ENCODE peak calls at places on chromosome 6, in four cellular contexts. One of them, this sample, is unnamed.
A peak's percentile ranks its signal among the peaks of the same experiment; 100 is the strongest.

GRCh38 chr6:3527797-3528067 is 70.9 kb upstream of the SLC22A23 start:
- DNase-seq in tibial artery: no peak
- DNase-seq in GM10248: no peak
- DNase-seq in uterus: no peak
- DNase-seq in this sample: no peak

GRCh38 chr6:118712955-118713354 is 61.6 kb upstream of the CEP85L start:
- DNase-seq in tibial artery: no peak
- DNase-seq in GM10248: no peak
- DNase-seq in uterus: no peak
- DNase-seq in this sample: no peak

GRCh38 chr6:10655508-10656055 is 38.8 kb downstream of the C6orf52 start:
- DNase-seq in tibial artery: no peak
- DNase-seq in GM10248: peak; percentile 27
- DNase-seq in uterus: no peak
- DNase-seq in this sample: no peak

GRCh38 chr6:80742481-80742880 is 636.0 kb downstream of the BCKDHB start:
- DNase-seq in tibial artery: no peak
- DNase-seq in GM10248: no peak
- DNase-seq in uterus: no peak
- DNase-seq in this sample: no peak

GRCh38 chr6:72894091-72894490 is 272.2 kb downstream of the KCNQ5 start:
- DNase-seq in tibial artery: no peak
- DNase-seq in GM10248: no peak
- DNase-seq in uterus: no peak
- DNase-seq in this sample: no peak

GRCh38 chr6:159079367-159079766 is 34.6 kb upstream of the TAGAP start:
- DNase-seq in tibial artery: no peak
- DNase-seq in GM10248: no peak
- DNase-seq in uterus: no peak
- DNase-seq in this sample: no peak

GRCh38 chr6:170048615-170049256 is 242.1 kb downstream of the DLL1 start:
- DNase-seq in tibial artery: peak; percentile 78
- DNase-seq in GM10248: no peak
- DNase-seq in uterus: no peak
- DNase-seq in this sample: no peak

GRCh38 chr6:90284236-90284744 is 12.4 kb downstream of the BACH2 start:
- DNase-seq in tibial artery: no peak
- DNase-seq in GM10248: no peak
- DNase-seq in uterus: peak; percentile 57
- DNase-seq in this sample: peak; percentile 31

GRCh38 chr6:45112711-45113110 is 215.4 kb upstream of the RUNX2 start:
- DNase-seq in tibial artery: no peak
- DNase-seq in GM10248: no peak
- DNase-seq in uterus: no peak
- DNase-seq in this sample: no peak

GRCh38 chr6:154615483-154616025 is 105.1 kb upstream of the CNKSR3 start:
- DNase-seq in tibial artery: peak; percentile 80
- DNase-seq in GM10248: no peak
- DNase-seq in uterus: peak; percentile 73
- DNase-seq in this sample: no peak

GRCh38 chr6:74167951-74168350 is 471.9 kb downstream of the CD109 start:
- DNase-seq in tibial artery: no peak
- DNase-seq in GM10248: no peak
- DNase-seq in uterus: no peak
- DNase-seq in this sample: no peak

GRCh38 chr6:161001421-161001820 is 9.9 kb downstream of the MAP3K4 start:
- DNase-seq in tibial artery: no peak
- DNase-seq in GM10248: no peak
- DNase-seq in uterus: no peak
- DNase-seq in this sample: no peak

GRCh38 chr6:162864901-162865300 is 137.1 kb downstream of the PACRG start:
- DNase-seq in tibial artery: no peak
- DNase-seq in GM10248: no peak
- DNase-seq in uterus: no peak
- DNase-seq in this sample: no peak

GRCh38 chr6:158017621-158018369 is 36.1 kb downstream of the SYNJ2 start:
- DNase-seq in tibial artery: peak; percentile 64
- DNase-seq in GM10248: no peak
- DNase-seq in uterus: no peak
- DNase-seq in this sample: no peak

GRCh38 chr6:27616313-27617045 is 143.6 kb upstream of the ZNF184 start:
- DNase-seq in tibial artery: no peak
- DNase-seq in GM10248: no peak
- DNase-seq in uterus: no peak
- DNase-seq in this sample: no peak

GRCh38 chr6:170446841-170447560 is 106.1 kb downstream of the PSMB1 start:
- DNase-seq in tibial artery: no peak
- DNase-seq in GM10248: no peak
- DNase-seq in uterus: no peak
- DNase-seq in this sample: no peak

GRCh38 chr6:100304575-100304974 is 160.1 kb downstream of the SIM1 start:
- DNase-seq in tibial artery: no peak
- DNase-seq in GM10248: no peak
- DNase-seq in uterus: no peak
- DNase-seq in this sample: no peak

GRCh38 chr6:160265869-160266476 is 7.4 kb upstream of the SLC22A2 start:
- DNase-seq in tibial artery: no peak
- DNase-seq in GM10248: no peak
- DNase-seq in uterus: no peak
- DNase-seq in this sample: no peak

GRCh38 chr6:170092826-170093225 is 198.1 kb downstream of the DLL1 start:
- DNase-seq in tibial artery: no peak
- DNase-seq in GM10248: no peak
- DNase-seq in uterus: no peak
- DNase-seq in this sample: peak; percentile 10

GRCh38 chr6:138752017-138752416 is 21.6 kb upstream of the CCDC28A start:
- DNase-seq in tibial artery: no peak
- DNase-seq in GM10248: no peak
- DNase-seq in uterus: no peak
- DNase-seq in this sample: no peak

GRCh38 chr6:125853740-125854139 is 63.0 kb downstream of the NCOA7 start:
- DNase-seq in tibial artery: no peak
- DNase-seq in GM10248: no peak
- DNase-seq in uterus: no peak
- DNase-seq in this sample: no peak

GRCh38 chr6:36491378-36491965 is 48.7 kb downstream of the KCTD20 start:
- DNase-seq in tibial artery: no peak
- DNase-seq in GM10248: no peak
- DNase-seq in uterus: no peak
- DNase-seq in this sample: no peak

GRCh38 chr6:155228549-155229166 is 35.2 kb upstream of the CLDN20 start:
- DNase-seq in tibial artery: no peak
- DNase-seq in GM10248: no peak
- DNase-seq in uterus: no peak
- DNase-seq in this sample: no peak

GRCh38 chr6:165227644-165228329 is 81.6 kb downstream of the C6orf118 start:
- DNase-seq in tibial artery: no peak
- DNase-seq in GM10248: no peak
- DNase-seq in uterus: no peak
- DNase-seq in this sample: no peak

GRCh38 chr6:165219629-165220028 is 89.8 kb downstream of the C6orf118 start:
- DNase-seq in tibial artery: no peak
- DNase-seq in GM10248: no peak
- DNase-seq in uterus: no peak
- DNase-seq in this sample: no peak

GRCh38 chr6:165220030-165220429 is 89.4 kb downstream of the C6orf118 start:
- DNase-seq in tibial artery: no peak
- DNase-seq in GM10248: no peak
- DNase-seq in uterus: no peak
- DNase-seq in this sample: no peak

GRCh38 chr6:165222315-165223025 is 86.9 kb downstream of the C6orf118 start:
- DNase-seq in tibial artery: no peak
- DNase-seq in GM10248: no peak
- DNase-seq in uterus: no peak
- DNase-seq in this sample: no peak

GRCh38 chr6:165223736-165224135 is 85.7 kb downstream of the C6orf118 start:
- DNase-seq in tibial artery: no peak
- DNase-seq in GM10248: no peak
- DNase-seq in uterus: no peak
- DNase-seq in this sample: no peak
- TF ChIP-seq CTCF in tibial artery: no peak
- TF ChIP-seq CTCF in GM10248: no peak
- TF ChIP-seq CTCF in uterus: no peak
- TF ChIP-seq CTCF in this sample: no peak

DNA sequence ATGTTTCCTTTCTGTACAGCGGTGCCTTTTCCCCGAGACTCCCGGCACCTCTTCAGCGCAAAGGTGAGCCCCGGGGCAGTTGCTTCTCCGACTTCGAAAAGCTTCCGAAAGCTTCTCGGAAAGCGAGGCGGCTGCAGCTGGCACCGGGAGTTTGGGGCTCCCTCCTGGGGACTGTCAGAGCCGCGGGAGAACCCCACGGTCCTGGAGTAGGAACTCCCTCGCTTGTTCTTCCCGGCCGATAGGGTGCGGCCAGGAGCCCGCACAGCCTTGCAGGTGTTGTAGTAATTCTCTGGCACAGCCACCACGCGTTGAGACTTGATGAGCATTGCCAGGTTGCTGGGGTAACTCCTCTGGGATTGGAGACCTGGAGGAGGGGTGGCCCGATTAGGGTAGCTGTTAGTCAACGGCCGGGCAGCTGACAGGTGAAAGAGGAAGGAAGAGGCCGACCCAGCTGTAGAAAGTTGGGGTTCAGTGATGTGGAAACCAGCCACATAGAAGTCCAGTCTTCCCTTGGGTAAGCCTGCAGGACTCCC is 708 bp downstream of the KDM1B start:
- DNase-seq in tibial artery: peak; percentile 74
- DNase-seq in GM10248: peak; percentile 66
- DNase-seq in uterus: peak; percentile 48
- DNase-seq in this sample: peak; percentile 36
- TF ChIP-seq CTCF in tibial artery: no peak
- TF ChIP-seq CTCF in GM10248: peak; percentile 39
- TF ChIP-seq CTCF in uterus: no peak
- TF ChIP-seq CTCF in this sample: no peak

GRCh38 chr6:33700391-33701050 is 11.0 kb downstream of the UQCC2 start:
- DNase-seq in tibial artery: no peak
- DNase-seq in GM10248: peak; percentile 77
- DNase-seq in uterus: peak; percentile 46
- DNase-seq in this sample: peak; percentile 61

GRCh38 chr6:33705268-33705885 is 6.1 kb downstream of the UQCC2 start:
- DNase-seq in tibial artery: no peak
- DNase-seq in GM10248: no peak
- DNase-seq in uterus: no peak
- DNase-seq in this sample: no peak

GRCh38 chr6:33704215-33704817 is 7.2 kb downstream of the UQCC2 start:
- DNase-seq in tibial artery: no peak
- DNase-seq in GM10248: no peak
- DNase-seq in uterus: no peak
- DNase-seq in this sample: no peak

GRCh38 chr6:33699739-33700138 is 11.8 kb downstream of the UQCC2 start:
- DNase-seq in tibial artery: no peak
- DNase-seq in GM10248: no peak
- DNase-seq in uterus: no peak
- DNase-seq in this sample: no peak

DNA sequence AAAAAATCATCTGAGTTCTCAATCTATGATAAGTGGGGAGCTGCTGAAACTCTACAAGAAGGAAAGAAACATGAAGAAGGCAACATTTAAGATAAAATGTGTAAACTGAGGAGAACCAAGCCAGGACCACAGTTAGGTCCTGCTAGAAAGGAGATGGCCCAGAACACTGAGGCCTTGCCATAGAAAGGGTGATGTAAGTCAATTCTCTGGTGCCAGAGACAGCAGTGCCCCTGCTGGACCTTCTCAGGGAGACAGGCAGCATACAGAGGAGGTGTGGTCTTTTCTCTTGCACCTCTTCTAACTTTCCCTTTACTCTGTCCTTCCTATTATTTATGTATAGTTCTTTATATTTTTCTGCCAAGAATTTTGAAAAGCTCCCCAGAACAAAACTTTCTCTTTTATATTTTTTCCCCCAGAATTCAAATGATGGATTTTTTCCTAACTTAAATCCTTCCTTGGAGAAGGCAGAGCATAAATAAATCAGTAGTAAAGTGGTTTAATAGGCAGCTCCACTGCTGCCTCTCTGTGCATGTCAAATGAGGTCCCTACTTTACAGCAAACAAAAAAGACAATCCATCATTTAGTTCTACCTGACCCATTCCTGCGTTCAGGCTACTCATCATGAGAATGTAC is 9.0 kb downstream of the UQCC2 start:
- DNase-seq in tibial artery: no peak
- DNase-seq in GM10248: no peak
- DNase-seq in uterus: no peak
- DNase-seq in this sample: no peak
- TF ChIP-seq CTCF in tibial artery: peak; percentile 46
- TF ChIP-seq CTCF in GM10248: peak; percentile 27
- TF ChIP-seq CTCF in uterus: peak; percentile 20
- TF ChIP-seq CTCF in this sample: no peak

GRCh38 chr6:7424967-7425807 is 35.6 kb downstream of the RIOK1 start:
- DNase-seq in tibial artery: no peak
- DNase-seq in GM10248: no peak
- DNase-seq in uterus: no peak
- DNase-seq in this sample: no peak
- TF ChIP-seq CTCF in tibial artery: no peak
- TF ChIP-seq CTCF in GM10248: no peak
- TF ChIP-seq CTCF in uterus: no peak
- TF ChIP-seq CTCF in this sample: no peak

DNA sequence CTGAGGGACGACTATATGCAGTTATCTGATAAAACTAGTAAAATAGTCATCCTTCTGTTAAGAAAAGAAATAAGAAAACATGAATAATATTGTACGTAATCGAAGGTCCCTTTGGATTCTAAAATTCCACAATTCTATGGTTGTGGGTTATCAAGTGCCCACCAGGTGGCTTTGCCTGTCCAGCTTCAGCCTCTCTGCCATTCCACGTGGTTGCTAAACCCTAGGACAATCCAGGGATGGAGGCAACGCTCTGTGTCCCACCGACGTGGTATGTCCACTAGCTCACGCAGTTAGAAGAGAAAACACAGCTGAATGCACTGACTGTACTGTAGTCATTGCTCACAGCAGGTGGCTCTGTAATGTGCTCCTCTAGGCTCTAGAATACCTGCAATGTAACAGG is 349.3 kb downstream of the FARS2 start:
- DNase-seq in tibial artery: no peak
- DNase-seq in GM10248: no peak
- DNase-seq in uterus: no peak
- DNase-seq in this sample: no peak
- TF ChIP-seq CTCF in tibial artery: no peak
- TF ChIP-seq CTCF in GM10248: no peak
- TF ChIP-seq CTCF in uterus: no peak
- TF ChIP-seq CTCF in this sample: no peak

GRCh38 chr6:106966229-106966628 is 8.3 kb downstream of the CD24 start:
- DNase-seq in tibial artery: no peak
- DNase-seq in GM10248: no peak
- DNase-seq in uterus: no peak
- DNase-seq in this sample: no peak
- TF ChIP-seq CTCF in tibial artery: no peak
- TF ChIP-seq CTCF in GM10248: no peak
- TF ChIP-seq CTCF in uterus: no peak
- TF ChIP-seq CTCF in this sample: no peak